ENCODE peak calls at places on chromosome 3, in four cellular contexts. A, N, D and E are unnamed samples.

GRCh38 chr3:129554356-129555120 is 11.6 kb downstream of the H1-8 start:
- DNase-seq in D (no peak), A (no peak), N (no peak), E (no peak)

GRCh38 chr3:52521488-52521824 is 12.2 kb downstream of the NT5DC2 start:
- DNase-seq in D (no peak), A (no peak), N (no peak), E (no peak)

GRCh38 chr3:87856126-87856525 is 202.7 kb downstream of the CGGBP1 start:
- DNase-seq in A (no peak), N (no peak), D (no peak), E (no peak)

GRCh38 chr3:32176989-32177701 is 61.3 kb upstream of the CMTM8 start:
- DNase-seq in N (peak; percentile 15), A (peak; percentile 49), D (peak; percentile 68), E (peak; percentile 87)

GRCh38 chr3:16148213-16148612 is 26.3 kb upstream of the GALNT15 start:
- DNase-seq in D (no peak), A (no peak), N (no peak), E (no peak)

GRCh38 chr3:88574210-88574609 is 424.5 kb downstream of the C3orf38 start:
- DNase-seq in D (no peak), A (no peak), N (no peak), E (no peak)

GRCh38 chr3:87437765-87438164 is 161.4 kb upstream of the POU1F1 start:
- DNase-seq in A (no peak), D (no peak), N (no peak), E (no peak)

GRCh38 chr3:41933154-41933676 is 28.7 kb downstream of the ULK4 start:
- DNase-seq in N (no peak), D (no peak), A (no peak), E (no peak)

GRCh38 chr3:177673105-177673804 is 476.0 kb upstream of the TBL1XR1 start:
- DNase-seq in N (no peak), A (peak; percentile 53), D (no peak), E (no peak)

GRCh38 chr3:135382621-135383020 is 582.9 kb upstream of the PPP2R3A start:
- DNase-seq in A (no peak), N (no peak), D (no peak), E (no peak)

GRCh38 chr3:33061782-33062181 is 35.2 kb downstream of the GLB1 start:
- DNase-seq in D (no peak), N (no peak), A (no peak), E (no peak)

GRCh38 chr3:31356941-31357340 is 175.8 kb upstream of the STT3B start:
- DNase-seq in N (no peak), A (peak; percentile 52), D (no peak), E (peak; percentile 28)

GRCh38 chr3:58111513-58112184 is 99.1 kb downstream of the DNASE1L3 start:
- DNase-seq in A (no peak), N (peak; percentile 50), D (peak; percentile 84), E (no peak)

GRCh38 chr3:151766454-151766853 is 32.7 kb downstream of the AADACL2 start:
- DNase-seq in N (no peak), A (no peak), D (no peak), E (no peak)

GRCh38 chr3:64445318-64446300 is 220.3 kb upstream of the PRICKLE2 start:
- DNase-seq in A (no peak), D (no peak), N (no peak), E (peak; percentile 89)

GRCh38 chr3:73683706-73684105 is 59.0 kb upstream of the PDZRN3 start:
- DNase-seq in D (no peak), A (no peak), N (no peak), E (peak; percentile 9)

GRCh38 chr3:112293368-112294321 is at the start of gene SLC9C1:
- DNase-seq in N (peak; percentile 85), A (peak; percentile 6), D (peak; percentile 38), E (peak; percentile 89)

GRCh38 chr3:112128843-112129727 is 4.0 kb downstream of the GCSAM start:
- DNase-seq in N (no peak), D (no peak), A (no peak), E (peak; percentile 69)

GRCh38 chr3:49663831-49664230 is 10.3 kb upstream of the APEH start:
- DNase-seq in D (no peak), A (no peak), N (no peak), E (no peak)

GRCh38 chr3:139811331-139811730 is 123.7 kb upstream of the CLSTN2 start:
- DNase-seq in A (no peak), D (no peak), N (no peak), E (no peak)

GRCh38 chr3:27072943-27073725 is 296.0 kb downstream of the NEK10 start:
- DNase-seq in N (no peak), D (no peak), A (no peak), E (no peak)

GRCh38 chr3:146110156-146110555 is 50.8 kb downstream of the PLOD2 start:
- DNase-seq in A (no peak), D (peak; percentile 35), N (no peak), E (no peak)

GRCh38 chr3:45407634-45408033 is 19.3 kb downstream of the LARS2 start:
- DNase-seq in D (no peak), A (no peak), N (no peak), E (no peak)

GRCh38 chr3:186427627-186428026 is 65.6 kb upstream of the DGKG start:
- DNase-seq in N (no peak), A (no peak), D (no peak), E (no peak)

GRCh38 chr3:45153658-45154437 is 7.7 kb upstream of the CDCP1 start:
- DNase-seq in D (peak; percentile 53), N (no peak), A (no peak), E (no peak)

GRCh38 chr3:42697326-42698051 is 5.1 kb downstream of the HHATL start:
- DNase-seq in A (peak; percentile 5), D (no peak), N (no peak), E (no peak)

GRCh38 chr3:143274291-143274690 is 154.7 kb downstream of the CHST2 start:
- DNase-seq in D (no peak), N (no peak), A (no peak), E (no peak)

GRCh38 chr3:176147251-176147650 is 1050.0 kb downstream of the TBL1XR1 start:
- DNase-seq in D (peak; percentile 2), N (no peak), A (no peak), E (no peak)

GRCh38 chr3:152688313-152688712 is 146.6 kb upstream of the P2RY1 start:
- DNase-seq in A (no peak), N (no peak), D (no peak), E (no peak)

GRCh38 chr3:15977089-15977488 is 179.3 kb upstream of the ANKRD28 start:
- DNase-seq in D (no peak), A (no peak), N (no peak), E (no peak)

GRCh38 chr3:143608966-143609365 is 239.3 kb downstream of the SLC9A9 start:
- DNase-seq in N (no peak), A (no peak), D (no peak), E (no peak)

GRCh38 chr3:8197384-8197783 is 304.2 kb upstream of the LMCD1 start:
- DNase-seq in N (no peak), D (no peak), A (no peak), E (no peak)
- TF ChIP-seq REST in N (no peak), D (no peak), A (no peak), E (no peak)

GRCh38 chr3:22960326-22960984 is 242.7 kb upstream of the UBE2E2 start:
- DNase-seq in D (peak; percentile 12), A (no peak), N (no peak), E (peak; percentile 68)
- TF ChIP-seq CREB1 in D (no peak), A (no peak), N (no peak), E (no peak)

GRCh38 chr3:102571030-102571429 is 136.2 kb downstream of the ZPLD1 start:
- DNase-seq in N (no peak), D (no peak), A (no peak), E (no peak)
- H3K4me3 ChIP-seq in N (no peak overlapping the region), D (no peak overlapping the region), A (no peak overlapping the region), E (no peak overlapping the region)

GRCh38 chr3:71709908-71710511 is 15.2 kb downstream of the EIF4E3 start:
- DNase-seq in N (no peak), D (no peak), A (no peak), E (no peak)
- TF ChIP-seq REST in N (peak; percentile 44), D (peak; percentile 67), A (no peak), E (peak; percentile 26)

GRCh38 chr3:159260049-159260662 is 458.3 kb downstream of the MFSD1 start:
- DNase-seq in N (no peak), D (peak; percentile 56), A (peak; percentile 19), E (peak; percentile 80)
- TF ChIP-seq CREB1 in N (no peak), D (no peak), A (no peak), E (no peak)

GRCh38 chr3:37999836-38000235 is 9.2 kb downstream of the VILL start:
- DNase-seq in A (no peak), D (no peak), N (no peak), E (no peak)

GRCh38 chr3:37997321-37997720 is 6.7 kb downstream of the VILL start:
- DNase-seq in A (no peak), N (no peak), D (no peak), E (no peak)

GRCh38 chr3:37995652-37996641 is 5.4 kb downstream of the VILL start:
- DNase-seq in A (no peak), N (no peak), D (peak; percentile 39), E (no peak)

GRCh38 chr3:37996785-37997301 is 6.3 kb downstream of the VILL start:
- DNase-seq in D (peak; percentile 80), N (peak; percentile 74), A (peak; percentile 84), E (peak; percentile 85)

DNA sequence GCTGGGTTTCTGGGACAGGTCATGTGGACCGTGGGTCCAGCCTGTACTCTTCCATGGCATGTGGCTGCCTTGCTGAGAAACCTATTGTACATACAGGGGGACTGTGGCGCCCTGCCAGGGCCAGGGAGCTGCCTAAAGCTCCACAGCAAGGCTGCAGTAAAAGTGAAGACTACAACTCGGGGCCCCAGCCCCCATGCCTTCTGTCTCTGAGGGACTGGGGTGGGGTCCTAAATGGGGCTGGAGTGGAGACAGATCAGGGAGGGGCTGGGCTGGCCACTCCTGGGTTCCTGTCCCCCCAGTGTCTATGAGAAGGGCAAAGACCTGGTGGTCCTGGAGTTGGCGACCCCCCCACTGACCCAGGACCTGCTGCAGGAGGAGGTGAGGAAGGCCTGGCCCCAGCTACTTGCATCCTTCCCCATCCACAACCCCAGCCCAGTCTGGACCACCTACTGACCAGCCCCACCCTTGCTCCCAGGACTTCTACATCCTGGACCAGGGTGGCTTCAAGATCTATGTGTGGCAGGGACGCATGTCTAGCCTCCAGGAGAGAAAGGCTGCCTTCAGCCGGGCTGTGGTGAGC is 7.3 kb downstream of the VILL start:
- DNase-seq in A (no peak), D (no peak), N (no peak), E (no peak)
- H3K4me3 ChIP-seq in A (no peak overlapping the region), D (no peak overlapping the region), N (no peak overlapping the region), E (peak overlapping the region; percentile 69)